ENCODE peak calls at places on chromosomes 6 and 20, in five cellular contexts. V, O, W, B and Y are unnamed samples.

GRCh38 chr20:3973705-3974104 is 41.7 kb downstream of the RNF24 start:
- DNase-seq in V (no peak), B (no peak), O (no peak), W (no peak), Y (no peak)

GRCh38 chr20:10992776-10993175 is 319.0 kb upstream of the JAG1 start:
- DNase-seq in B (peak), V (no peak), W (no peak), O (no peak), Y (no peak)

GRCh38 chr6:34475167-34476047 is 9.5 kb downstream of the PACSIN1 start:
- DNase-seq in W (no peak), V (no peak), B (no peak), O (no peak), Y (no peak)

GRCh38 chr6:96059586-96059985 is 43.8 kb downstream of the FUT9 start:
- DNase-seq in V (no peak), W (no peak), O (no peak), B (peak), Y (no peak)

GRCh38 chr6:85126448-85127178 is 323.3 kb upstream of the NT5E start:
- DNase-seq in W (peak), B (peak), V (peak), O (no peak), Y (peak)

GRCh38 chr6:137370871-137371633 is 123.1 kb downstream of the OLIG3 start:
- DNase-seq in W (peak), B (peak), V (no peak), O (no peak), Y (no peak)

GRCh38 chr6:129402244-129402643 is 307.7 kb downstream of the ARHGAP18 start:
- DNase-seq in B (peak), V (no peak), W (no peak), O (no peak), Y (no peak)

GRCh38 chr6:30880563-30881252 is 3.6 kb upstream of the DDR1 start:
- DNase-seq in W (no peak), O (no peak), V (no peak), B (no peak), Y (no peak)

GRCh38 chr6:115495184-115495583 is 565.5 kb downstream of the FRK start:
- DNase-seq in V (no peak), W (no peak), B (no peak), O (no peak), Y (no peak)

GRCh38 chr20:54257090-54257816 is 49.4 kb downstream of the PFDN4 start:
- DNase-seq in W (no peak), B (peak), V (no peak), O (no peak), Y (no peak)

GRCh38 chr6:157198425-157199279 is 124.7 kb downstream of the TMEM242 start:
- DNase-seq in W (no peak), B (peak), V (no peak), O (peak), Y (no peak)

GRCh38 chr6:167146977-167147376 is 10.8 kb downstream of the GPR31 start:
- DNase-seq in B (no peak), O (no peak), V (no peak), W (no peak), Y (no peak)

GRCh38 chr6:6785163-6785521 is 196.6 kb downstream of the LY86 start:
- DNase-seq in V (no peak), O (no peak), B (no peak), W (no peak), Y (no peak)

GRCh38 chr6:151485616-151486015 is 8.2 kb upstream of the CCDC170 start:
- DNase-seq in W (no peak), V (no peak), O (no peak), B (peak), Y (no peak)

GRCh38 chr6:38906582-38906981 is 142.0 kb upstream of the GLP1R start:
- DNase-seq in W (no peak), B (no peak), O (no peak), V (no peak), Y (no peak)

GRCh38 chr6:30844118-30844535 is 40.2 kb upstream of the DDR1 start:
- DNase-seq in O (no peak), B (no peak), V (no peak), W (no peak), Y (no peak)

GRCh38 chr6:38459291-38459690 is 180.4 kb downstream of the BTBD9 start:
- DNase-seq in W (no peak), V (no peak), O (no peak), B (peak), Y (no peak)

GRCh38 chr6:139060332-139060731 is 31.8 kb downstream of the ABRACL start:
- DNase-seq in B (peak), W (no peak), O (no peak), V (no peak), Y (no peak)

GRCh38 chr6:96301023-96301422 is 220.6 kb upstream of the UFL1 start:
- DNase-seq in W (no peak), B (no peak), V (no peak), O (no peak), Y (no peak)

GRCh38 chr6:7512320-7512719 is 29.2 kb upstream of the DSP start:
- DNase-seq in B (no peak), V (no peak), W (no peak), O (no peak), Y (no peak)

GRCh38 chr20:63794614-63795013 is 36.5 kb downstream of the ZBTB46 start:
- DNase-seq in V (no peak), B (no peak), W (no peak), O (no peak), Y (no peak)

GRCh38 chr6:153129873-153130514 is 1.1 kb downstream of the RGS17 start:
- DNase-seq in B (peak), W (peak), V (peak), O (no peak), Y (peak)

GRCh38 chr6:151063339-151063738 is 176.4 kb upstream of the AKAP12 start:
- DNase-seq in B (peak), W (no peak), V (no peak), O (no peak), Y (no peak)

GRCh38 chr6:34928695-34929094 is 39.6 kb downstream of the ANKS1A start:
- DNase-seq in O (no peak), W (no peak), B (no peak), V (no peak), Y (no peak)

GRCh38 chr20:59028812-59029211 is 3.3 kb downstream of the ATP5F1E start:
- DNase-seq in O (no peak), W (no peak), B (no peak), V (no peak), Y (no peak)

GRCh38 chr6:127869183-127869582 is 31.7 kb downstream of the THEMIS start:
- DNase-seq in O (no peak), V (no peak), B (no peak), W (no peak), Y (no peak)
- TF ChIP-seq CTCF in O (no peak), V (no peak), B (no peak), W (no peak), Y (no peak)

GRCh38 chr20:62405981-62406513 is 1.0 kb downstream of the CABLES2 start:
- DNase-seq in V (no peak), B (no peak), W (no peak), O (no peak), Y (no peak)

GRCh38 chr20:62408055-62408454 is 970 bp upstream of the CABLES2 start:
- DNase-seq in O (no peak), V (no peak), B (no peak), W (no peak), Y (no peak)

GRCh38 chr20:62408640-62409039 is 1.6 kb upstream of the CABLES2 start:
- DNase-seq in W (no peak), V (no peak), O (no peak), B (no peak), Y (no peak)

GRCh38 chr20:62406635-62407176 is 379 bp downstream of the CABLES2 start:
- DNase-seq in B (no peak), V (no peak), O (no peak), W (no peak), Y (no peak)

DNA sequence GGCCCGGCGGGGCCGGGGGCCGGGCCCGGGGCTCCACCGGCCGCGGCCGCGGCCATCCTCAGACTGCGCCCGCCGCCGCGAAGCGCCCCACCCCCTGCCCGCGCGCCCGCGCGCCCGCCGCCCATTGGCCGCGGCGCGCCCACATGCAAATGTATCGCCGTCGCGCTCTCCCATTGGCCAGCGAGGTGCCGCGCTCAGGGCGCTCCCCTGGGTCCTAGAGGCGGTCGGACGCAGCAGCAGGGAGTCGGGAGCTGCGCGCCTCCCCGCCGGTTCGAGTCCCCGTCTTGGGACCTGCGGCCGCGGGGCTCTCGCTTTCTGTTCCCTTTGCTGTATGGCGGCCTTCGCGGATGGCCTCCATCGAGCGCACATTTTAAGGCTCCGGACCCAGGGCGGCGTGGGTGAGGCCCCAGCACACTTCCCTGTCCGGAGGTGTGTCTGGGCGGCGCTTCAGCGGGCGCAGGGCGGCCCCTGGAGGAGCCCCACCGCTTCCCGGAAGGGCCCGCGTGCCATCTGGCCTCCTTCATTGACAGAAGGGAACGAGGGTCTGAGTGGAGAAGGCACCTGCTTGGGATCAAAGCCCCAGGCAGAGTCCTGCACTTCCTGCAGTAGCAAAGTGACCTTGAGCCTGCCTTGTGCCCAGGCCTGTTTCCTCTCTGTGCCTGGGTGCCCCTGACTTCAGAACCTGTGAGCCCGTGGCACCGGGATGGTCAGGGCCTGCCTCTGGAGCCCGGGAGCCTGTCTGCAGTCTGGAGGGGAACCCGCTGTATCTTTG is at the start of gene CABLES2:
- DNase-seq in B (peak), V (peak), W (peak), O (peak), Y (peak)
- TF ChIP-seq CTCF in B (no peak), V (no peak), W (no peak), O (no peak), Y (no peak)

GRCh38 chr20:6767536-6768227 is at the start of gene BMP2:
- DNase-seq in W (peak), V (peak), O (peak), B (peak), Y (peak)

GRCh38 chr20:6764619-6765018 is 2.9 kb upstream of the BMP2 start:
- DNase-seq in O (no peak), V (no peak), B (no peak), W (no peak), Y (no peak)

GRCh38 chr20:6766433-6766832 is 1.1 kb upstream of the BMP2 start:
- DNase-seq in B (no peak), W (no peak), O (no peak), V (no peak), Y (no peak)

GRCh38 chr20:6767166-6767535 is 335 bp upstream of the BMP2 start:
- DNase-seq in W (no peak), O (no peak), B (no peak), V (no peak), Y (no peak)

DNA sequence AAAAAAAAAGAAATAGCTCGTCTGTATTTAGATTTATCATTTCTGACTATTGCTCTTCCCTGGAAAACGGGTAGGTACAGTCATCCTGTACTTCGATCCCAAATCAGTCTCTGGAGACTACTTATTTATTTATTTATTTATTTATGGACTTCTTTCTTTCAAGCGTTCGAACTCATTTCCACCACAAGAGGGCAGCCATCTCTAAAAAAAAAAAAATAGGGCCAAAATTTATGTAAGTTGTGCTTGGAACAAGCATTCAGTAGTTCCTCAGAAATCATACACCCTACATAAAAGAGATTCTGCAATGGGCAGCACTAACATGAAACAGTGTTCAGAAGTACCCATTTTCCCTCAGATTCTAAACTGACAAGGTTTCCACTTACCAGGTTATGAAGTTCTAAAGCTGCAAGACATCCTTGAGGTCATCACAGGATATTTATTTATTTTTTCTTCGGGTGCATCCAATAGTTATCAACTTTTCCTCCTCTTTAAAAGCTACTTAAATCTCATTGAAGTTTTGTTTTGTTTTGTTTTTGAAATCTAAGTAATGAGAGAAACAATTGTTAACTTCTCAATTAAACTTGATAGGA is 1.9 kb upstream of the BMP2 start:
- DNase-seq in W (peak), O (no peak), V (no peak), B (peak), Y (peak)
- TF ChIP-seq CTCF in W (peak), O (no peak), V (peak), B (peak), Y (peak)

DNA sequence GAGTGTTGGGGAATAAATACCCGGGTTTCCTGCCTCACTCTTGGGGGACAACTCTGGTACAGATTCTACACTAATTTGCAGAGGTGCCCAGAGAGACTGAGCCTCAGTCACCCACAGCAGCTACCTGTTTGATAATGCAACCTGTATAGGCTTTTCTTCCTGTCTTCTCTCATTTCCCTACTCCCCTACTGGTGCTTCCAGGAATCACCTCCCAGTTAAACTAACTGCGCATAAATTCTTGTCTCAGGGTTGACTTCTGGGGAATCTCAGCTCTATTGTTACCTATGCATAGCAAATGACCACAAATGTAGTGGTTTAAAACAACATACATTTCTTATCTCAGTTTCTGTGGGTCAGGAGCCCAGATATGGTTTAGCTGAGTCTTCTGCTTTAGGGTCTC is 11.3 kb downstream of the OCSTAMP start:
- DNase-seq in V (no peak), O (no peak), W (no peak), B (no peak), Y (no peak)
- TF ChIP-seq CTCF in V (peak), O (no peak), W (no peak), B (no peak), Y (no peak)

DNA sequence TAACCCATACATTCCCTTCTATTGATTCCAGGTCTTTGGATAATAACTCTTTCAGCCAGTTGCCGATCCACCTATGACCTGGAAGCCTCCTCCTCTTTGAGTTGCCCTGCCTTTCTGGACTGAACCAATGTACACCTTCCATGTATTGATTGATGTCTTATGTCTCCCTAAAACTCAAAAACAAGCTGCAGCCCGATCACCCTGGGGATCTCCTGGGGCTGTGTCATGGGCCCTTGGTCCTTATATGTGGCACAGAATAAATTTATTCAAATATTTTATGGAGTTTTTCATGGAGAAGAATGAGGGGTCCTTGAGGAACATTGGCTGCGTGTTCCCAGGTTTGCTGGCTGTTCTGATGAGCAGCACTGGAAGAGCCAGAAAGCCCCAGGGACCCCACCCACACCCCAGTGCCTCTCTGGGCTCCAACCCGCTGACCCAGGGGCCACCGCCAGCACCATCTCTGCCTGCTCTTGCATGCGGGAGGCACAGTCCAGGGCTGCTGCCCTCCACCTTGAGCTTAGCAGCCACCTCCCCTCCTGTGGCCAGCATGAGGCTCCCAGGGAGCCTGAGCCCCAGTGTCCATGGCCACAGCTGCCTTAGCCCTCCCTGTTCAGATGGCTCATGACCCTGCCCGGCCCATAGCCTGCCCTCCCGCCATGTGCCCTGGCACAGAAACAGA is 36.5 kb upstream of the CST7 start:
- DNase-seq in B (no peak), O (no peak), V (no peak), W (no peak), Y (no peak)
- TF ChIP-seq CTCF in B (no peak), O (no peak), V (no peak), W (no peak), Y (no peak)

GRCh38 chr6:74942130-74942529 is 263.7 kb downstream of the COL12A1 start:
- DNase-seq in B (peak), O (no peak), W (no peak), V (no peak), Y (no peak)

GRCh38 chr6:74940211-74940610 is 265.6 kb downstream of the COL12A1 start:
- DNase-seq in O (no peak), B (peak), V (no peak), W (no peak), Y (no peak)

GRCh38 chr6:74936886-74937285 is 269.0 kb downstream of the COL12A1 start:
- DNase-seq in W (no peak), V (no peak), O (no peak), B (peak), Y (no peak)

DNA sequence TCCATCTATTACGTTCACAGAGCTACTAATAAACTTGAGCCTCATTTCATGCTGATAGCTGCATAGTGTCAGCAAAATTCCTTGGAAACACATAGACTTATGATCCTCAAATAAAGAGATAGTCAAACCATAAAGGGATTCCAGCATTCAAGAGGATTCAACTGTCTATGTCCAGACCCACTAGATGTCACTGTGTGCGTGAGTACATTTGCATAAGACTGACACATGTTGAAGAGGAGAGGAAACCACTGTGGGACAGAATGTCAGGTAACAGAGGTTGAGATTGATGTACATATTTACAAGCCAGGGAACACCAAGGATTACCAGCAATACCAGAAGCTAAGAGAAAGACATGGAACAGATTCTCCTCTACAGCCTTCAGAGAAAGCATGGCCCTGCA is 266.5 kb downstream of the COL12A1 start:
- DNase-seq in V (no peak), O (no peak), W (no peak), B (peak), Y (no peak)
- TF ChIP-seq CTCF in V (no peak), O (no peak), W (no peak), B (no peak), Y (no peak)

GRCh38 chr20:56527521-56527920 is 3.0 kb downstream of the FAM209A start:
- DNase-seq in V (no peak), O (no peak), W (no peak), B (no peak), Y (no peak)
- TF ChIP-seq CTCF in V (no peak), O (no peak), W (no peak), B (no peak), Y (no peak)